ENCODE peak calls at places on chromosomes 1 and 21, in five cellular contexts. I, X, K, D and R are unnamed samples. For H3K4me1, the result is how much of the 10 kb centered on the place peaks cover.

GRCh38 chr1:42044346-42044745 is 108.9 kb upstream of the GUCA2B start:
- DNase-seq in I (no peak), X (no peak), K (no peak), D (no peak), R (no peak)

GRCh38 chr1:101128211-101128727 is 102.7 kb upstream of the DPH5 start:
- DNase-seq in I (no peak), X (no peak), K (no peak), D (peak), R (no peak)

GRCh38 chr21:14273736-14274538 is 58.0 kb downstream of the RBM11 start:
- DNase-seq in I (peak), X (peak), K (no peak), D (no peak), R (peak)

GRCh38 chr1:230891984-230892383 is 23.7 kb upstream of the C1orf198 start:
- DNase-seq in I (no peak), X (no peak), K (no peak), D (no peak), R (no peak)

GRCh38 chr1:150207278-150207971 is 28.5 kb downstream of the ANP32E start:
- DNase-seq in I (no peak), X (no peak), K (no peak), D (no peak), R (no peak)

GRCh38 chr1:67404212-67404620 is 26.0 kb downstream of the SERBP1 start:
- DNase-seq in I (no peak), X (no peak), K (no peak), D (no peak), R (no peak)

GRCh38 chr1:102715150-102715549 is 393.2 kb downstream of the COL11A1 start:
- DNase-seq in I (no peak), X (no peak), K (no peak), D (no peak), R (no peak)

GRCh38 chr1:51274676-51275075 is 38.6 kb downstream of the RNF11 start:
- DNase-seq in I (no peak), X (no peak), K (no peak), D (no peak), R (no peak)

GRCh38 chr1:26410706-26411623 is at the start of gene LIN28A:
- DNase-seq in I (no peak), X (peak), K (no peak), D (no peak), R (no peak)

GRCh38 chr1:208924011-208924410 is 659.5 kb upstream of the CAMK1G start:
- DNase-seq in I (no peak), X (no peak), K (no peak), D (no peak), R (no peak)

GRCh38 chr1:225840223-225840610 is 30.3 kb downstream of the EPHX1 start:
- DNase-seq in I (no peak), X (peak), K (no peak), D (no peak), R (no peak)

GRCh38 chr1:220528049-220528678 is at the start of gene MARK1:
- DNase-seq in I (peak), X (peak), K (peak), D (no peak), R (peak)

GRCh38 chr1:6418668-6419396 is 887 bp downstream of the HES2 start:
- DNase-seq in I (no peak), X (peak), K (no peak), D (no peak), R (no peak)

GRCh38 chr1:92159593-92159992 is 58.1 kb upstream of the C1orf146 start:
- DNase-seq in I (no peak), X (no peak), K (no peak), D (no peak), R (no peak)

GRCh38 chr1:150902346-150902745 is 15.4 kb downstream of the CTXND2 start:
- DNase-seq in I (no peak), X (no peak), K (no peak), D (no peak), R (no peak)

GRCh38 chr1:183739640-183740385 is 65.1 kb upstream of the RGL1 start:
- DNase-seq in I (peak), X (no peak), K (no peak), D (no peak), R (peak)

GRCh38 chr1:11752359-11753208 is 9.4 kb upstream of the C1orf167 start:
- DNase-seq in I (no peak), X (no peak), K (no peak), D (no peak), R (no peak)

GRCh38 chr1:205158048-205158616 is 36.4 kb upstream of the RBBP5 start:
- DNase-seq in I (no peak), X (no peak), K (no peak), D (no peak), R (no peak)

GRCh38 chr1:203593723-203594122 is 32.9 kb upstream of the ATP2B4 start:
- DNase-seq in I (no peak), X (no peak), K (no peak), D (peak), R (no peak)

GRCh38 chr21:44869860-44870747 is 3.4 kb downstream of the PTTG1IP start:
- DNase-seq in I (peak), X (no peak), K (peak), D (no peak), R (no peak)

GRCh38 chr1:206649261-206649660 is 13.9 kb downstream of the DYRK3 start:
- DNase-seq in I (no peak), X (no peak), K (no peak), D (no peak), R (no peak)

GRCh38 chr1:107981277-107981676 is 16.3 kb upstream of the VAV3 start:
- DNase-seq in I (no peak), X (no peak), K (no peak), D (no peak), R (no peak)

GRCh38 chr1:182149411-182149965 is 88.0 kb upstream of the ZNF648 start:
- DNase-seq in I (peak), X (no peak), K (no peak), D (no peak), R (peak)

GRCh38 chr1:183080406-183080805 is 57.2 kb downstream of the LAMC1 start:
- DNase-seq in I (peak), X (no peak), K (no peak), D (no peak), R (no peak)

GRCh38 chr1:193437785-193438184 is 251.4 kb upstream of the B3GALT2 start:
- DNase-seq in I (no peak), X (no peak), K (no peak), D (no peak), R (no peak)

GRCh38 chr1:115277276-115277675 is 60.8 kb downstream of the NGF start:
- DNase-seq in I (no peak), X (no peak), K (peak), D (no peak), R (no peak)

GRCh38 chr1:15341634-15342375 is 67.9 kb upstream of the EFHD2 start:
- DNase-seq in I (peak), X (no peak), K (no peak), D (no peak), R (no peak)

GRCh38 chr21:45536301-45537081 is 5.7 kb downstream of the SLC19A1 start:
- DNase-seq in I (peak), X (peak), K (peak), D (no peak), R (peak)

GRCh38 chr1:232873412-232873811 is 68.2 kb downstream of the MAP10 start:
- DNase-seq in I (no peak), X (no peak), K (no peak), D (no peak), R (no peak)

GRCh38 chr1:248187363-248187762 is 9.7 kb upstream of the OR2M3 start:
- DNase-seq in I (no peak), X (no peak), K (no peak), D (no peak), R (no peak)

GRCh38 chr1:14296795-14297194 is 301.7 kb upstream of the KAZN start:
- DNase-seq in I (no peak), X (no peak), K (no peak), D (no peak), R (no peak)

GRCh38 chr1:202163281-202164270 is 3.2 kb upstream of the PTPN7 start:
- DNase-seq in I (no peak), X (peak), K (no peak), D (no peak), R (no peak)

GRCh38 chr1:203619091-203619780 is 7.4 kb upstream of the ATP2B4 start:
- DNase-seq in I (no peak), X (no peak), K (no peak), D (no peak), R (no peak)

GRCh38 chr1:194159941-194160340 is 973.5 kb upstream of the B3GALT2 start:
- DNase-seq in I (no peak), X (no peak), K (no peak), D (no peak), R (no peak)

GRCh38 chr1:173429517-173430477 is 47.3 kb upstream of the PRDX6 start:
- DNase-seq in I (peak), X (peak), K (peak), D (peak), R (peak)

DNA sequence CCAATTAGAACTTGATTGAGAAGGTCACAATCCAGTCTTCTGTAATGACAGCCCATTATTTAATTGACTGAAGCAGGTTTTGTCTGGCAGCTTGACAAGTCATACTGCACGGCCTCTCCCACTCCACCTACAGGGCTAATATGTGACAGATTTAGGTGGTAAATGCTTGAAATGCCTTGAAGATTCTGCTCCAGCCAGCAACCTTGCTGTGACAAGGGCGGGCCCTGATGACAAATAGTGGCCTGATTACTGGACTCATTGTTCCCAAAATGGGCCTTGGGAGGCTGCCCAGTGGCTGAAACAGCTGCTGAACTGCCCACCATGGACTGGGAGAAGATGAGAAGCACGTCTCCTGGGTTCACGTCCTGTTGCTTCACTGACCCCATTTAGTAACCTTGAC is 30.0 kb upstream of the CRNN start:
- DNase-seq in I (peak), X (no peak), K (no peak), D (no peak), R (peak)
- TF ChIP-seq CTCF in I (no peak), X (no peak), K (no peak), D (no peak), R (no peak)

GRCh38 chr1:1429671-1430073 is 5.8 kb upstream of the VWA1 start:
- DNase-seq in I (no peak), X (peak), K (no peak), D (no peak), R (no peak)
- H3K4me1 ChIP-seq in I (under half), X (under half), K (under half), D (under half), R (half or more)

DNA sequence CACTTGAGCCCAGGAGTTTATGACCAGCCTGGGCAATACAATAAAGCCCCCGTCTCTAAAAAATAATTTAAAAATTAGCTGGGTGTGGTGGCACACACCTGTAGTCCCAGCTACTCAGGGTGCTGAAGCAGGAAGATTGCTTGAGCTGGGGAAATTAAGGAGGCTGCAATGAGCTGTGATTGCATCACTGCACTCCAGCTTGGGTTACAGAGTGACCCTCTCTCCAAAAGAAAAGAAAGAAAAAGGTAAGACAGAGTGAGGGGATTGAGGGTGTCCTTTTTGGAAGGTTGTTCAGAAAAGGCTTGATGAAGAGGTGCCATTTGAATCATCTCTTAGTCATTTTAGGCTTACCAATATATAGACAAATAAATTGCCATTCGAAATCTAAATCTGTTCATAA is 4.0 kb upstream of the SRRM1 start:
- DNase-seq in I (no peak), X (no peak), K (no peak), D (no peak), R (no peak)
- TF ChIP-seq CTCF in I (no peak), X (no peak), K (no peak), D (no peak), R (no peak)

GRCh38 chr1:1680031-1680911 is 12.3 kb downstream of the SLC35E2B start:
- DNase-seq in I (no peak), X (peak), K (no peak), D (no peak), R (no peak)

GRCh38 chr1:1680912-1681273 is 11.7 kb downstream of the SLC35E2B start:
- DNase-seq in I (no peak), X (peak), K (no peak), D (no peak), R (no peak)

GRCh38 chr1:1683104-1683905 is 9.3 kb downstream of the SLC35E2B start:
- DNase-seq in I (no peak), X (peak), K (no peak), D (no peak), R (peak)

GRCh38 chr1:1678581-1679380 is 13.8 kb downstream of the SLC35E2B start:
- DNase-seq in I (no peak), X (peak), K (no peak), D (peak), R (peak)

DNA sequence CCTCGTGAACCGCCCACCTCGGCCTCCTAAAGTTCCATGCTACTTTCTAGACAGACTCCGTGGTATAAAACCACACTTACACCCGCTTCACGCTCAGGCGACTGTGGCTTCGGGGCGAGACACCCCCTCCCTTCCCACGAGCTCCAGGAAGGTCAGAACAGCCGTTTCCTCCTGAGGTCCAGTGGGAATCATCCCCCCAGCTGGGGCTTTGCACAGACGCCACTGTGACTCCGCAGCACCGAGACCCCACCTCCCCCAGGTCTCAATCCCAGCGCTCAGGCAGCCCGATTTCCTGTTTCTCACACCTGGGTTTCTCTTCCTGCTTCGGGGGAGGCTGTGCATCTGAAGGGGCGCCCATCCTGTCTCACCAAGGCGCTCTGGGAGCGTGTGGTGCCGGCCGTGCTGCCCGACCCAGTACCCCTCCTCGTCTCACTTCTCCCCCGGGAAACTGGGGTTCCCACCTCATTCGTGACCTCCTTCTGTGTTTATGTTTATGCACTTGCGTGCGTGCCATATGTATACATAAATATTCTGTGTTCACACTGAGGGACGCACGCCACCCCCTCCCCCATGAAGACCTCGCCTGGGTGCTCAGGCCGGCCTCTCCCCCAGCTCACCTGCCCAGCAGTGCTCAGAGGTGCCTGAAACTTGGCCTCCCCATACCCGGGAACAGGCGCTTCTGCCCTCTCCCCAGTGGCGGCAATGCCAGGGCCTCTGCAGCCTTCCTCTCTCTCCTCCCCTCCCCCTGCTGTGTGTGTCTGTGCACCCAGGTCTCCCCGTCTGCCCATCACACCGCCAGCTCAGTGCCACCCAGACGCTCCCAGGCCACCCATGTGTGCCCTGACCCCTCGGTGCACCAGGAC is 14.6 kb downstream of the SLC35E2B start:
- DNase-seq in I (peak), X (peak), K (no peak), D (peak), R (no peak)
- H3K4me1 ChIP-seq in I (under half), X (under half), K (under half), D (under half), R (under half)

DNA sequence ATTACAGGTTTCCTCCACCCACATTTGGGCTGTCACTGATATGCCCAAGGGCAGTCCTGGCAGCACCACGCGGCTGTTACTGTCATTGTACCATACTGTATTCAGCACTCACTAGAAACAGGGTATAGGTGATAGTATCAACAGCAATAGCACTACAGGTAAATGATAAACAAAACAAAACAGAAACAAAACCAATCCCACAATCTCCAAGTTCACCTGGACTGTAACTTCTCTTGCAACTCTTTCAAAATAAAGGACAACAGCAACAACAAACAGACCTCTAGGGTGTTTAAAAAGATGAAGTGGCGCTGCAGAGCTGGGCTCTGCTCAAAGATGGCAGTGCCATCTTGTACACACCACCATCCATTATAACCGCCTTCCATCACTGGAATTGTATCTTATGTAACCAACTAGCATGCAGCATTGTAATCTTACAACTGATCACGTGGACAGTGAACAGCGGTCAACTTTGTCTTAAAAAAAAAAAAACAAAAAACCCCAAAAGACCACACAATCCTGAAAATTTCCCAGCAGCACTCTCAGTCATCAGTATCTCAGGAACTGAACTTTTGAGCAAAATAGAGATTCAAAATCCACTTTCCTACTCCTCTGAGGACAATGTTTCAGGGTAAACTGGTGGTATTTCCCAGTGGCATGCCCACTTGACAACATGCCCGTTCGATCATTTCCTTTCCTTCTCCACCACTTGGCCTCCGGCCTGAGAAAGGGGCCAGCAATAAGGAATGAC is 3.8 kb downstream of the IRF2BP2 start:
- DNase-seq in I (peak), X (no peak), K (no peak), D (peak), R (peak)
- TF ChIP-seq CTCF in I (no peak), X (no peak), K (no peak), D (no peak), R (no peak)

GRCh38 chr1:161313554-161314200 is 504 bp upstream of the SDHC start:
- DNase-seq in I (no peak), X (no peak), K (no peak), D (no peak), R (no peak)
- H3K4me1 ChIP-seq in I (under half), X (under half), K (under half), D (under half), R (under half)

GRCh38 chr1:117313555-117313954 is 53.7 kb upstream of the MAN1A2 start:
- DNase-seq in I (no peak), X (no peak), K (no peak), D (no peak), R (no peak)

GRCh38 chr1:117308406-117308916 is 58.8 kb upstream of the MAN1A2 start:
- DNase-seq in I (no peak), X (no peak), K (no peak), D (no peak), R (no peak)

GRCh38 chr1:117318456-117318855 is 48.8 kb upstream of the MAN1A2 start:
- DNase-seq in I (no peak), X (no peak), K (no peak), D (no peak), R (no peak)

GRCh38 chr1:117318011-117318410 is 49.2 kb upstream of the MAN1A2 start:
- DNase-seq in I (no peak), X (no peak), K (no peak), D (no peak), R (no peak)

DNA sequence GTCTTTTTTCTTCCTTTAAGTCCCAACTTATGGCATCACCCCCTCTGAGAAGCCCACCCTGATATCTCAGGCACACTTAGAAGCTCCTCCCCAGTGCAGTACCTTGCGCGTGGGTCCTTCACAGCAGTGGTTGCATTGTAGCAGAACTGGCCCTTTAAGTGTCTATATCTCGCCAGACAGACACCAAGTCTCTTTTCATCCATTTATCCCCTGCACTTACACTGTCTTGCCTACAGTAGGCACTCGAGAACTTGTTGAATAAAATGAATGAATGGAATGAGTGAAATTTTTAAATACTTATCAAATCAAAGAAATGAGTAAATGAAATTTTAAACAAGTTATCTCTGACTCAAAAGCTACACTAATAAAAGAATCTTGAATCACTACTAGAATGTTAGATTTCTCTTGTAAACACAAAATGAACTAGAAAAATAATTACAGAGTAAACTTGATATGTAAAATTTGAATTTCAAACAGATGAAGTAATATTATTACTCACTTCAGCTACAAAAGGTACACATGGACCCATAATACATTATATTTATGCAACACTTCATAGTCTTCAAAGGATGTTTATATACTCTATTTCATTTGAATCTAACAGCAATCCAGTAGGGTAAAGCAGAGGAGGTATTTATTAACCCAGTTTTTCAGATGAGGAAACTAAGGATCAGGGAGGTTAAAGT is 54.7 kb upstream of the MAN1A2 start:
- DNase-seq in I (no peak), X (no peak), K (no peak), D (no peak), R (no peak)
- TF ChIP-seq CTCF in I (peak), X (peak), K (peak), D (peak), R (no peak)